ENCODE peak calls at places on chromosomes 1 and 21, in six cellular contexts. H is stimulated activated CD4-positive, alpha-beta T cell treated with anti-CD3 and anti-CD28 coated beads, Interleukin-4, amount 100 ng/mL, for 24 hours; O is head of caudate nucleus; R is astrocyte of the spinal cord; U is GM10248; W is posterior cingulate gyrus. Q is an unnamed sample.

GRCh38 chr1:218262259-218262658 is 22.8 kb upstream of the RRP15 start:
- DNase-seq in W (no peak), R (no peak), O (no peak), H (no peak), U (no peak), Q (no peak)

GRCh38 chr1:161763522-161764098 is 2.5 kb upstream of the ATF6 start:
- DNase-seq in H (peak; percentile 47), W (no peak), O (no peak), U (peak; percentile 34), R (peak; percentile 14), Q (peak; percentile 30)

GRCh38 chr1:82273816-82274215 is 473.1 kb downstream of the ADGRL2 start:
- DNase-seq in R (peak; percentile 14), O (no peak), H (no peak), U (no peak), W (peak; percentile 64), Q (no peak)

GRCh38 chr1:158040323-158040722 is 46.9 kb downstream of the KIRREL1 start:
- DNase-seq in H (no peak), O (no peak), R (no peak), W (no peak), U (no peak), Q (no peak)

GRCh38 chr1:10433790-10434189 is 3.6 kb downstream of the CENPS start:
- DNase-seq in W (no peak), U (no peak), R (no peak), H (no peak), O (no peak), Q (no peak)

GRCh38 chr21:33399821-33400220 is 3.4 kb upstream of the IFNGR2 start:
- DNase-seq in O (no peak), R (no peak), U (no peak), W (no peak), H (no peak), Q (no peak)

GRCh38 chr1:119159096-119159495 is 18.6 kb upstream of the WARS2 start:
- DNase-seq in H (no peak), O (no peak), W (no peak), U (no peak), R (no peak), Q (no peak)

GRCh38 chr1:110288111-110288510 is 51.1 kb upstream of the RBM15 start:
- DNase-seq in W (no peak), U (no peak), O (no peak), H (no peak), R (no peak), Q (no peak)

GRCh38 chr1:29789910-29790247 is 553.6 kb downstream of the PTPRU start:
- DNase-seq in O (no peak), U (peak; percentile 5), H (no peak), R (no peak), W (no peak), Q (no peak)

GRCh38 chr1:117740461-117740860 is 134.6 kb downstream of the TENT5C start:
- DNase-seq in O (no peak), U (no peak), H (no peak), W (no peak), R (no peak), Q (no peak)

GRCh38 chr21:45463871-45464270 is 58.9 kb downstream of the COL18A1 start:
- DNase-seq in R (no peak), H (no peak), U (no peak), W (peak; percentile 3), O (no peak), Q (no peak)

GRCh38 chr1:58816072-58816746 is 32.4 kb upstream of the JUN start:
- DNase-seq in W (peak; percentile 78), H (peak; percentile 80), U (peak; percentile 92), O (peak; percentile 81), R (peak; percentile 93), Q (peak; percentile 72)

GRCh38 chr1:40986929-40987328 is 7.4 kb downstream of the CTPS1 start:
- DNase-seq in W (no peak), R (no peak), H (no peak), O (no peak), U (no peak), Q (no peak)

GRCh38 chr21:46095106-46095719 is 2.7 kb upstream of the COL6A2 start:
- DNase-seq in U (no peak), W (no peak), O (peak; percentile 10), R (no peak), H (peak; percentile 2), Q (no peak)

GRCh38 chr1:15440357-15440756 is 2.1 kb downstream of the CTRC start:
- DNase-seq in O (no peak), W (no peak), R (no peak), U (no peak), H (no peak), Q (no peak)

GRCh38 chr1:160328171-160328570 is 14.9 kb downstream of the COPA start:
- DNase-seq in U (no peak), H (no peak), W (no peak), O (no peak), R (no peak), Q (no peak)

GRCh38 chr1:230706020-230706699 is 7.8 kb downstream of the AGT start:
- DNase-seq in W (no peak), O (no peak), R (no peak), U (no peak), H (no peak), Q (no peak)

GRCh38 chr21:16569679-16570078 is 839.9 kb downstream of the USP25 start:
- DNase-seq in W (no peak), H (no peak), R (peak; percentile 36), U (no peak), O (no peak), Q (no peak)

GRCh38 chr1:60274422-60275419 is 201.2 kb upstream of the C1orf87 start:
- DNase-seq in H (no peak), R (no peak), W (no peak), U (no peak), O (no peak), Q (peak; percentile 20)

GRCh38 chr1:162564762-162565218 is 3.3 kb downstream of the UAP1 start:
- DNase-seq in H (no peak), W (no peak), R (no peak), O (no peak), U (no peak), Q (no peak)

GRCh38 chr1:47841356-47841755 is 155.8 kb downstream of the TRABD2B start:
- DNase-seq in R (no peak), W (no peak), H (no peak), O (no peak), U (no peak), Q (no peak)

GRCh38 chr1:201381130-201381529 is 3.6 kb upstream of the TNNT2 start:
- DNase-seq in O (no peak), W (no peak), U (no peak), R (no peak), H (no peak), Q (no peak)

GRCh38 chr1:236156512-236157208 is 14.3 kb downstream of the GPR137B start:
- DNase-seq in U (peak; percentile 89), W (no peak), H (peak; percentile 46), R (no peak), O (peak; percentile 66), Q (no peak)

GRCh38 chr1:216847385-216848036 is 124.3 kb upstream of the ESRRG start:
- DNase-seq in U (no peak), W (no peak), H (no peak), O (no peak), R (peak; percentile 46), Q (no peak)

GRCh38 chr1:22239378-22239777 is 96.5 kb upstream of the WNT4 start:
- DNase-seq in R (no peak), O (no peak), U (no peak), H (no peak), W (no peak), Q (no peak)

GRCh38 chr1:109040627-109041613 is 982 bp downstream of the WDR47 start:
- DNase-seq in R (peak; percentile 34), O (no peak), H (peak; percentile 18), W (peak; percentile 18), U (peak; percentile 43), Q (no peak)

GRCh38 chr21:41135715-41136114 is 32.2 kb upstream of the BACE2 start:
- DNase-seq in R (no peak), W (no peak), O (no peak), H (no peak), U (no peak), Q (no peak)

GRCh38 chr1:2415337-2415736 is 3.0 kb upstream of the PEX10 start:
- DNase-seq in W (no peak), O (no peak), U (no peak), R (no peak), H (no peak), Q (no peak)

GRCh38 chr1:95809391-95809790 is 575.4 kb downstream of the RWDD3 start:
- DNase-seq in W (no peak), R (no peak), U (no peak), O (no peak), H (no peak), Q (no peak)

GRCh38 chr1:27455166-27455811 is 34.7 kb downstream of the WASF2 start:
- DNase-seq in U (no peak), H (peak; percentile 24), O (no peak), R (no peak), W (no peak), Q (peak; percentile 78)

GRCh38 chr1:197783510-197783948 is 8.2 kb upstream of the DENND1B start:
- DNase-seq in O (no peak), H (no peak), R (peak; percentile 64), U (no peak), W (no peak), Q (peak; percentile 81)

GRCh38 chr1:78091215-78091813 is 45.5 kb downstream of the GIPC2 start:
- DNase-seq in H (no peak), W (no peak), O (no peak), R (no peak), U (no peak), Q (no peak)

GRCh38 chr1:92583821-92584760 is 97.4 kb upstream of the GFI1 start:
- DNase-seq in W (no peak), O (no peak), R (peak; percentile 84), U (peak; percentile 30), H (no peak), Q (peak; percentile 6)

GRCh38 chr1:37726746-37727145 is 34.4 kb downstream of the CDCA8 start:
- DNase-seq in H (no peak), R (no peak), U (no peak), W (no peak), O (peak; percentile 59), Q (no peak)

GRCh38 chr1:30846587-30846986 is 62.0 kb downstream of the SDC3 start:
- DNase-seq in O (no peak), R (no peak), U (no peak), H (no peak), W (no peak), Q (no peak)

GRCh38 chr1:150730130-150730721 is 9.5 kb upstream of the HORMAD1 start:
- DNase-seq in U (no peak), H (no peak), R (no peak), O (no peak), W (no peak), Q (no peak)

GRCh38 chr1:218439541-218440295 is 94.6 kb downstream of the TGFB2 start:
- DNase-seq in W (peak; percentile 19), H (no peak), O (peak; percentile 56), R (peak; percentile 85), U (no peak), Q (peak; percentile 76)